ENCODE peak calls at places on chromosomes 4 and X, in eight cellular contexts. E is sigmoid colon, G is psoas muscle, K is endodermal cell, X is SK-N-SH, S is Panc1, T is right lobe of liver, N is heart right ventricle. W is an unnamed sample.

GRCh38 chrX:138711399-138712347 is at the start of gene FGF13:
- DNase-seq in X (peak), K (peak), G (peak), S (no peak), T (peak), E (peak), N (peak), W (no peak)

GRCh38 chrX:17376381-17377046 is 1.5 kb downstream of the NHS start:
- DNase-seq in G (peak), T (no peak), E (peak), X (no peak), N (no peak), S (no peak), K (peak), W (no peak)

GRCh38 chr4:134544303-134544761 is 342.7 kb upstream of the PABPC4L start:
- DNase-seq in G (no peak), N (peak), X (no peak), T (no peak), S (no peak), K (no peak), E (peak), W (no peak)

GRCh38 chrX:87846956-87847355 is 329.4 kb downstream of the KLHL4 start:
- DNase-seq in S (no peak), N (no peak), X (no peak), T (no peak), G (no peak), E (no peak), K (no peak), W (no peak)

GRCh38 chr4:84451546-84451945 is 47.5 kb downstream of the NKX6-1 start:
- DNase-seq in G (no peak), E (no peak), T (no peak), X (no peak), N (no peak), S (no peak), K (no peak), W (no peak)

GRCh38 chr4:37882665-37883296 is 8.1 kb upstream of the TBC1D1 start:
- DNase-seq in K (no peak), N (no peak), E (no peak), T (no peak), S (no peak), X (no peak), G (no peak), W (no peak)

GRCh38 chrX:75746891-75747639 is 38.0 kb downstream of the MAGEE2 start:
- DNase-seq in G (peak), S (no peak), T (peak), E (no peak), N (peak), K (peak), X (peak), W (no peak)

GRCh38 chr4:54784188-54784671 is 126.5 kb downstream of the KIT start:
- DNase-seq in S (no peak), K (no peak), G (peak), E (peak), X (no peak), T (peak), N (peak), W (no peak)

GRCh38 chr4:166293551-166293950 is 420.5 kb downstream of the TLL1 start:
- DNase-seq in S (no peak), T (no peak), E (no peak), K (no peak), X (no peak), G (no peak), N (no peak), W (no peak)

GRCh38 chrX:103362504-103362903 is 6.2 kb downstream of the TCEAL9 start:
- DNase-seq in X (no peak), T (no peak), S (no peak), E (no peak), G (no peak), N (no peak), K (no peak), W (no peak)

GRCh38 chr4:3657917-3658913 is 108.0 kb upstream of the ADRA2C start:
- DNase-seq in S (no peak), X (peak), N (peak), G (no peak), T (no peak), K (no peak), E (no peak), W (no peak)

GRCh38 chr4:158821228-158822009 is 52.6 kb downstream of the FNIP2 start:
- DNase-seq in X (no peak), E (no peak), S (no peak), K (no peak), T (no peak), N (no peak), G (no peak), W (no peak)

GRCh38 chrX:104137496-104137895 is 19.3 kb downstream of the SLC25A53 start:
- DNase-seq in G (no peak), X (no peak), E (no peak), N (no peak), T (no peak), K (no peak), S (no peak), W (no peak)

GRCh38 chrX:107480272-107480671 is 30.8 kb downstream of the FRMPD3 start:
- DNase-seq in G (no peak), E (no peak), K (no peak), X (no peak), T (no peak), S (no peak), N (no peak), W (no peak)

GRCh38 chrX:152641996-152642395 is 4.3 kb downstream of the GABRQ start:
- DNase-seq in N (no peak), S (no peak), K (peak), X (peak), T (no peak), G (no peak), E (no peak), W (no peak)

GRCh38 chr4:152079543-152080293 is 318.9 kb upstream of the GATB start:
- DNase-seq in G (no peak), K (no peak), E (no peak), T (no peak), S (no peak), X (no peak), N (no peak), W (no peak)

GRCh38 chr4:23876418-23877089 is 13.3 kb downstream of the PPARGC1A start:
- DNase-seq in E (no peak), K (peak), T (no peak), G (no peak), S (no peak), X (no peak), N (no peak), W (no peak)

GRCh38 chr4:7172946-7173345 is 19.4 kb upstream of the SORCS2 start:
- DNase-seq in X (no peak), K (no peak), T (no peak), N (no peak), E (peak), S (no peak), G (no peak), W (peak)

GRCh38 chr4:80201326-80202151 is 4.2 kb downstream of the PRDM8 start:
- DNase-seq in N (peak), E (no peak), S (no peak), K (peak), T (no peak), G (peak), X (no peak), W (no peak)

GRCh38 chr4:182955411-182955810 is 38.2 kb upstream of the DCTD start:
- DNase-seq in K (no peak), N (no peak), X (no peak), S (no peak), E (no peak), G (no peak), T (no peak), W (no peak)

GRCh38 chr4:53895137-53895536 is 169.3 kb downstream of the CHIC2 start:
- DNase-seq in K (no peak), G (no peak), X (no peak), E (no peak), T (no peak), N (no peak), S (no peak), W (no peak)

GRCh38 chr4:13970349-13970748 is 342.8 kb upstream of the BOD1L1 start:
- DNase-seq in N (no peak), E (no peak), K (no peak), G (no peak), X (no peak), S (no peak), T (no peak), W (no peak)

GRCh38 chr4:24973471-24974251 is 57.1 kb downstream of the LGI2 start:
- DNase-seq in K (peak), T (peak), E (peak), S (no peak), G (peak), X (no peak), N (no peak), W (no peak)

GRCh38 chr4:57342406-57342805 is 232.2 kb upstream of the IGFBP7 start:
- DNase-seq in K (no peak), T (no peak), S (no peak), N (no peak), E (no peak), G (no peak), X (no peak), W (no peak)

GRCh38 chr4:80138556-80139538 is 58.5 kb upstream of the PRDM8 start:
- DNase-seq in E (no peak), T (no peak), S (no peak), X (no peak), K (no peak), N (no peak), G (no peak), W (no peak)

GRCh38 chr4:158667651-158668198 is 4.0 kb downstream of the C4orf46 start:
- DNase-seq in E (no peak), S (peak), X (peak), K (peak), N (no peak), T (no peak), G (no peak), W (no peak)

GRCh38 chrX:126272795-126273497 is 106.9 kb upstream of the DCAF12L2 start:
- DNase-seq in K (no peak), G (no peak), T (no peak), S (no peak), X (no peak), E (no peak), N (no peak), W (no peak)

GRCh38 chrX:115560978-115561604 is at the start of gene PLS3:
- DNase-seq in G (peak), E (peak), N (peak), X (peak), T (peak), S (no peak), K (peak), W (peak)

GRCh38 chr4:150368667-150369066 is 213.3 kb upstream of the MAB21L2 start:
- DNase-seq in E (no peak), S (no peak), G (no peak), X (peak), T (no peak), N (no peak), K (no peak), W (no peak)

DNA sequence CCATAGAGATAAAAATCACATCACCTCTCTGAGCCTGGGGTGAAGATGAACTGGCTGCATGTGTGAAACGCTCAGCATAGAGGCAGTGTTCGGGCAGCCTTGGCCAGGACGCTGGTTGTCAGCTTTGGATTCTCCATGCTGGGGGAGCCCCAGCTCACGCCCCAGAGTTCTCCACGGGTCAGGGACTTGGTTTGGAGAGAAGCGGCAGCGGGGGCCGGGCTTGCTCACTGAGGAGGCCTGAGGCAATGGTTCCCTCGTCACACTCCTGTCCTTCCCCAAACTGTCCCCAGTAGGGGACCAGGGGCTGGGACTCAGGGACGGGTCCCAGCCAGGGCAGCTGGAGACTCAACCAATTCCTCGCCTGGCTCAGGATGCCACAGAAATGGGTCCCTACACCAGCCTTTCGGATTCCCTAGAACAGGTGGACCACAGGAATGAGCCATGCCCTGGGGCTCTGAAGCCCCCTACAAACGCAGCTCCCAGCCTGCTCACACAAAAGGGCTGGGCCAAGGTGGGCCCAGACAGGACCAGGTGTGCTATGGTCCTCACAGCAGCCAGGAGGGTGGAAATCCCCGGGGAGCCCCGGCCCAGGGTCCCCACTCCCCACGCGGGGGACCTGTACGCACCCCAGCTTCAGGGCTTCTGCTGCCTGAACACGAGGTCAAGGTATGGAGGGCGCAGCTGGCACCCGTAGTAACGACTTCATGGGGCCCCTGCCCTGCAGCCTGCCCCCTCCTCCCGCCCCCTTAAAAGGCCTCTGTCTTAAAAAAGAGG is 1.4 kb downstream of the MXD4 start:
- DNase-seq in E (peak), K (peak), X (no peak), T (peak), S (no peak), N (peak), G (peak), W (peak)
- H3K27ac ChIP-seq in E (peak), K (no peak), X (no peak), T (peak), S (peak), N (peak), G (peak), W (peak)

DNA sequence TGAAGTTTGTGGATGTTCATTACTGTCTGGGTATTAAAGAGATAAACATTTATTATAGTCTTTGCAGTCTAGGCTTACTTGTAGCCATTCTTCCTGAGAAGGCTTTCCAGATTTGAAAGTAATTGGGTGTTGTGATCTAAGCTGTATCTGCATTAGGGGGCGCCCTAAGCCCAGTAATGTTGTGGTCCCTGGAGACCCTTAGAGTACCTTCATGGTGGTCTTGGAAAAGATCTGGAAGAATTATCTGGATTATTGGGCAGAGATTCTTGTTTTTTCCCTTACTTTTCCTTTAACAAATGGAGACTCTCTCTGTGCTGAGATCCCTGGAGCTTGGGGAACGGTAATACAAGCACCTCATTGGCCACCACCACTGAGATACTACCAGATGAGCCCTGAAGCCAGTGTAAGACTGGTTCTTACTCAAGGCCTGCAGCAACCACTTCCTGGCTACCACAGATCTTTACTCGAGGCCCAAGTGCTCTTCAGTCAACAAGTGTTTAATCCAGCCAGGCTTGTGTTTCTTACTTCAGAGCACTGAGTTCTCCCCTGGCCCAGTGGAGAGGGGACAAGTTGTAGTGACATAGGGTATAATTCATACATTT is 63.1 kb downstream of the RTL3 start:
- DNase-seq in K (peak), S (no peak), N (no peak), G (no peak), E (no peak), T (no peak), X (no peak), W (no peak)
- TF ChIP-seq CTCF in K (peak), S (no peak), N (no peak), G (no peak), E (no peak), T (peak), X (peak), W (no peak)

GRCh38 chrX:132023896-132024386 is 839 bp downstream of the STK26 start:
- DNase-seq in X (no peak), N (no peak), T (peak), S (no peak), E (no peak), G (no peak), K (no peak), W (peak)

GRCh38 chrX:132025085-132025484 is 2.0 kb downstream of the STK26 start:
- DNase-seq in K (no peak), S (no peak), G (no peak), N (no peak), E (no peak), T (no peak), X (no peak), W (no peak)

GRCh38 chrX:132022115-132022862 is 813 bp upstream of the STK26 start:
- DNase-seq in N (no peak), G (no peak), K (no peak), E (no peak), X (peak), S (no peak), T (no peak), W (no peak)

GRCh38 chrX:132023117-132023895 is at the start of gene STK26:
- DNase-seq in K (peak), T (peak), E (peak), N (peak), X (peak), G (peak), S (no peak), W (peak)

GRCh38 chrX:132022863-132023116 is 312 bp upstream of the STK26 start:
- DNase-seq in G (no peak), S (no peak), E (no peak), X (no peak), K (no peak), N (no peak), T (no peak), W (no peak)
- H3K27ac ChIP-seq in G (no peak), S (peak), E (peak), X (no peak), K (no peak), N (no peak), T (no peak), W (peak)

GRCh38 chr4:157514711-157515110 is 294.2 kb downstream of the GRIA2 start:
- DNase-seq in S (no peak), T (no peak), X (peak), K (peak), G (no peak), E (no peak), N (no peak), W (no peak)
- TF ChIP-seq CTCF in S (peak), T (peak), X (peak), K (peak), G (no peak), E (no peak), N (no peak), W (no peak)

DNA sequence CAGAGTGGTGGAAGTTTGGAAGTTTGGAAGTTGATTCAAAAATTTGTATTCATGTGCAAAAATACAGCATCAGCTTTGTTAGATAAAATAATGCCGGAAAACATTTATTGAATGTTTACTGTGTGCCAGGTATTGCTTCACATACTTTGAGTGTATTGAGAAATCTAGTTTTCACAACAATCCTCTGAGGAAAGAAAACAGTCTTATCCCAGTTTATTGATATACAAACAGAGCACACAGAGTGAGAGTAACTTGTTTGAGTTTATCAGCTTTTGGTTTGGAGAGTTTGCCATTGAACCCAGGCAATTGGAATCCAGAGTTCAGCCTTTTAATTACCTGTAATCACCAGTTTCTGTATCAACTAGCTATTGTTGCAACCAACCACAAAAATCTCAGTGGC is 127.2 kb upstream of the RPS6KA3 start:
- DNase-seq in N (no peak), G (no peak), X (no peak), E (no peak), T (no peak), S (no peak), K (no peak), W (no peak)
- H3K27ac ChIP-seq in N (no peak), G (no peak), X (no peak), E (no peak), T (no peak), S (no peak), K (no peak), W (no peak)

GRCh38 chrX:20221902-20222301 is 44.8 kb downstream of the RPS6KA3 start:
- DNase-seq in K (no peak), N (no peak), T (peak), X (no peak), G (no peak), S (no peak), E (no peak), W (no peak)

GRCh38 chrX:20215565-20215964 is 51.1 kb downstream of the RPS6KA3 start:
- DNase-seq in T (no peak), G (no peak), N (no peak), S (no peak), E (no peak), K (no peak), X (no peak), W (no peak)

GRCh38 chrX:20217906-20218305 is 48.8 kb downstream of the RPS6KA3 start:
- DNase-seq in X (no peak), G (no peak), E (no peak), S (no peak), T (no peak), N (no peak), K (no peak), W (no peak)

GRCh38 chrX:20217279-20217678 is 49.4 kb downstream of the RPS6KA3 start:
- DNase-seq in G (no peak), S (peak), N (no peak), E (no peak), T (no peak), K (no peak), X (no peak), W (no peak)

GRCh38 chrX:20218809-20219505 is 47.8 kb downstream of the RPS6KA3 start:
- DNase-seq in X (no peak), S (no peak), K (no peak), T (peak), G (no peak), E (peak), N (peak), W (no peak)
- TF ChIP-seq CTCF in X (no peak), S (peak), K (peak), T (peak), G (peak), E (no peak), N (no peak), W (no peak)